ENCODE peak calls at places on chromosome 11, in four cellular contexts. D is left ventricle myocardium inferior, Z is lower lobe of right lung, J is cardiac muscle cell. G is an unnamed sample.

GRCh38 chr11:61026121-61027031 is 54.9 kb downstream of the CD6 start:
- DNase-seq in D (no peak), Z (no peak), J (no peak), G (no peak)

GRCh38 chr11:14424096-14424495 is 65.1 kb upstream of the RRAS2 start:
- DNase-seq in D (no peak), Z (no peak), J (no peak), G (no peak)

GRCh38 chr11:110734790-110735189 is 22.6 kb upstream of the ARHGAP20 start:
- DNase-seq in D (no peak), Z (no peak), J (no peak), G (no peak)

GRCh38 chr11:111967651-111968050 is 30.5 kb downstream of the DIXDC1 start:
- DNase-seq in D (no peak), Z (no peak), J (no peak), G (no peak)

GRCh38 chr11:88151866-88152265 is 23.4 kb downstream of the RAB38 start:
- DNase-seq in D (no peak), Z (no peak), J (no peak), G (no peak)

GRCh38 chr11:95647805-95648379 is 141.7 kb downstream of the FAM76B start:
- DNase-seq in D (no peak), Z (no peak), J (no peak), G (no peak)

GRCh38 chr11:57217053-57217452 is 20.0 kb downstream of the APLNR start:
- DNase-seq in D (peak; percentile 64), Z (no peak), J (no peak), G (no peak)

GRCh38 chr11:26665946-26666345 is 55.9 kb downstream of the SLC5A12 start:
- DNase-seq in D (no peak), Z (no peak), J (no peak), G (no peak)

GRCh38 chr11:120525285-120526085 is 13.9 kb downstream of the GRIK4 start:
- DNase-seq in D (no peak), Z (peak; percentile 22), J (no peak), G (peak; percentile 34)

GRCh38 chr11:61119055-61119454 is 16.8 kb downstream of the CD5 start:
- DNase-seq in D (no peak), Z (no peak), J (no peak), G (no peak)

GRCh38 chr11:90134420-90135003 is at the start of gene NAALAD2:
- DNase-seq in D (peak; percentile 53), Z (peak; percentile 46), J (peak; percentile 83), G (peak; percentile 73)

GRCh38 chr11:1120532-1121342 is 37.0 kb upstream of the MUC5AC start:
- DNase-seq in D (no peak), Z (no peak), J (no peak), G (peak; percentile 57)

GRCh38 chr11:64056213-64056785 is 20.6 kb downstream of the FLRT1 start:
- DNase-seq in D (no peak), Z (no peak), J (no peak), G (no peak)

GRCh38 chr11:111589114-111589513 is 13.1 kb upstream of the SIK2 start:
- DNase-seq in D (no peak), Z (no peak), J (no peak), G (no peak)

GRCh38 chr11:125517116-125517804 is 21.2 kb upstream of the FEZ1 start:
- DNase-seq in D (no peak), Z (no peak), J (peak; percentile 25), G (no peak)

GRCh38 chr11:88174627-88175003 is 628 bp downstream of the RAB38 start:
- DNase-seq in D (peak; percentile 45), Z (peak; percentile 83), J (no peak), G (peak; percentile 91)

GRCh38 chr11:5115339-5115738 is 22.8 kb downstream of the OR52A5 start:
- DNase-seq in D (no peak), Z (no peak), J (no peak), G (no peak)

GRCh38 chr11:102430158-102430836 is 22.3 kb downstream of the TMEM123 start:
- DNase-seq in D (no peak), Z (no peak), J (no peak), G (no peak)

GRCh38 chr11:79043726-79044125 is 397.1 kb downstream of the TENM4 start:
- DNase-seq in D (no peak), Z (no peak), J (no peak), G (no peak)

GRCh38 chr11:57530215-57530595 is 349 bp downstream of the TIMM10 start:
- DNase-seq in D (no peak), Z (peak; percentile 51), J (no peak), G (no peak)

GRCh38 chr11:125170406-125171031 is 6.0 kb downstream of the PKNOX2 start:
- DNase-seq in D (peak; percentile 80), Z (no peak), J (peak; percentile 58), G (no peak)

GRCh38 chr11:69074786-69075185 is 26.1 kb downstream of the TPCN2 start:
- DNase-seq in D (no peak), Z (no peak), J (no peak), G (no peak)

GRCh38 chr11:45662665-45663485 is 2.5 kb downstream of the CHST1 start:
- DNase-seq in D (no peak), Z (no peak), J (no peak), G (no peak)

GRCh38 chr11:92048415-92048814 is 176.2 kb upstream of the FAT3 start:
- DNase-seq in D (no peak), Z (no peak), J (peak; percentile 31), G (no peak)

GRCh38 chr11:128528294-128528693 is 59.1 kb downstream of the ETS1 start:
- DNase-seq in D (no peak), Z (no peak), J (no peak), G (no peak)

GRCh38 chr11:127965947-127966668 is 621.2 kb downstream of the ETS1 start:
- DNase-seq in D (no peak), Z (no peak), J (no peak), G (no peak)

GRCh38 chr11:58845342-58845741 is 838 bp upstream of the GLYATL2 start:
- DNase-seq in D (no peak), Z (no peak), J (no peak), G (no peak)

GRCh38 chr11:10459029-10459970 is 4.2 kb downstream of the AMPD3 start:
- DNase-seq in D (no peak), Z (no peak), J (peak; percentile 71), G (peak; percentile 61)

DNA sequence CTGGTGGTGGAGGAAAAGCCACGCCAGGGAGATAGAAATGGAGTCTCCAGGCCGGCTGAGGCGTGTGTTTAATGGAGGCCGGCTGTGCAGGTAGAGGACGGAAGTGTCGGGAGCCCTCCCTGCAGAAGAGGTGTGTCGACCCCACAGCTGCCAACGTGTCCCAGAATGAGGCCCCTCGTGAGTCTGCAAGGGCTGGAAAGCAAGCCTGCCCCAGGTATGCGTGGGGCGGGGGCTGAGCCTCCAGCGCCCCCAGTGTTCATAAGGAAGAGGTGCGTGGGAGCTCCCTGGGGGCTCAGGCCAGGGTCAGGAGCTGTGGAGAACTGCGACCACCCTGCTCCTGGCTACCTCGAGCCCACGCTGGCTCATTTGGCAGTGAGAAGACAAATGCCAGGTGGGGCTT is 38.0 kb upstream of the JAM3 start:
- DNase-seq in D (no peak), Z (no peak), J (peak; percentile 35), G (no peak)
- TF ChIP-seq CTCF in D (peak; percentile 23), Z (no peak), J (peak; percentile 21), G (no peak)

GRCh38 chr11:86952933-86953637 is 2.1 kb downstream of the FZD4 start:
- DNase-seq in D (no peak), Z (no peak), J (no peak), G (no peak)

GRCh38 chr11:86952221-86952875 is 2.8 kb downstream of the FZD4 start:
- DNase-seq in D (no peak), Z (no peak), J (no peak), G (no peak)

GRCh38 chr11:86955674-86956522 is 703 bp upstream of the FZD4 start:
- DNase-seq in D (peak; percentile 90), Z (peak; percentile 86), J (peak; percentile 94), G (peak; percentile 80)

GRCh38 chr11:86955111-86955673 is at the start of gene FZD4:
- DNase-seq in D (peak; percentile 94), Z (peak; percentile 93), J (peak; percentile 96), G (peak; percentile 91)

DNA sequence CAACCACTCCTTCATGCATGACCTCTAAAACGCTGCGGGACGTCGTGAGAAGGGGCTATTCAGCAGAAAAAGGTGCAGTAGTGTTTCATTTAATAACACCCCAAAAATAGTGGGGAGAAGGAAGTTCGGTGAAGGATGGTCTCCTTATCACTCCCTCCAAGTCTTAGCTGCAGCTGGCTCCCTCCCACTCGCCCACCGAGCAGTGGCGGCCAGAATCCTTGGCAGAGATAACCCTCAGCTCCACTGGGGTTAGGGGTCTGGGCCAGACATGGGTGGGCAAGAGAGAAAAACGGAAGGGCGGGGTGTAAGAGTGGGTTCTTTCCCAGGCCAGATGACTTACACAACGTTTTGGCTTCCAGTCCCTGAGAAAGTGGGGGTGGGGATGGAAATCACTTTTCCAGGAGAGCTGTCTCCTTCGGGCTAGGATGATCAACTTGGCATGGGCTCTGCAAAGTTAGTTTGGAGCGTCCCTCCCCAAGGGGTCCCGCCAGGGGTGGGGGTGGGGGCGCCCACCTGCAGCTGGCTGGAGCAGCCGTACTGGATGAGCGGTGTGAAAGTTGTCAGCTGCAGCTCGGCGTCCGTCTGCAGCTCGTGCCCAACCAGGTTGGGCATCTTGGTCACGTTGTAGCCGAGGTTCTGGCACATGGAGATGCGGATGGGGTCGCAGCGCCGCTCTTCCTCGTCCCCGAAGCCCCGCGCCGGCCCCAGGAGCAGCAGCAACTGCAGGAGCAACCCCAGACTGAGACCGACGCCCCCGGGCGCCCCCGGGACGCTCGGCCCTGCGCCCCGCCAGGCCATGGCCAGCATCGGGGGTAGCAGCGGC is 696 bp downstream of the FZD4 start:
- DNase-seq in D (no peak), Z (peak; percentile 52), J (peak; percentile 52), G (peak; percentile 45)
- H3K4me3 ChIP-seq in D (peak overlapping the region; percentile 100), Z (peak overlapping the region; percentile 78), J (peak overlapping the region; percentile 99), G (peak overlapping the region; percentile 84)

DNA sequence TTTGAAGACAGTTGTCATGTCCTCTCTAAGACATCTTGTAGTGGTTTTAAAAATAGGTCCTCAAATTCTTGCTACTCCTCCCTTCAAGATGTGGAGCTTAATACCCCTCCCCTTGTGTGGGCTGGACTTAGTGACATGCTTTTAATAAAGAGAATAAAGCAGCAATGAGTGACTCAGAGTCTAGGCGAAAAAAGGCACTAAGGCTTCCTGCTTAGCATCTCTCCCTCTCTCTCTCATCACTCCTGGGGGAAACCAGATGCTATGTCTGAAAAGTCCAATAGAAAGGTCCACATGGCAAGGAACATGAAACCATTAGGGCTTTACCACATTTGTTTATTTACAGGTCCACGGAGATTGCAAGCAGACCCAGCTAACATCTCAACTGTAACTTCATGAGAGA is 11.7 kb downstream of the SERGEF start:
- DNase-seq in D (no peak), Z (no peak), J (no peak), G (no peak)
- H3K27ac ChIP-seq in D (no peak overlapping the region), Z (no peak overlapping the region), J (no peak overlapping the region), G (no peak overlapping the region)

DNA sequence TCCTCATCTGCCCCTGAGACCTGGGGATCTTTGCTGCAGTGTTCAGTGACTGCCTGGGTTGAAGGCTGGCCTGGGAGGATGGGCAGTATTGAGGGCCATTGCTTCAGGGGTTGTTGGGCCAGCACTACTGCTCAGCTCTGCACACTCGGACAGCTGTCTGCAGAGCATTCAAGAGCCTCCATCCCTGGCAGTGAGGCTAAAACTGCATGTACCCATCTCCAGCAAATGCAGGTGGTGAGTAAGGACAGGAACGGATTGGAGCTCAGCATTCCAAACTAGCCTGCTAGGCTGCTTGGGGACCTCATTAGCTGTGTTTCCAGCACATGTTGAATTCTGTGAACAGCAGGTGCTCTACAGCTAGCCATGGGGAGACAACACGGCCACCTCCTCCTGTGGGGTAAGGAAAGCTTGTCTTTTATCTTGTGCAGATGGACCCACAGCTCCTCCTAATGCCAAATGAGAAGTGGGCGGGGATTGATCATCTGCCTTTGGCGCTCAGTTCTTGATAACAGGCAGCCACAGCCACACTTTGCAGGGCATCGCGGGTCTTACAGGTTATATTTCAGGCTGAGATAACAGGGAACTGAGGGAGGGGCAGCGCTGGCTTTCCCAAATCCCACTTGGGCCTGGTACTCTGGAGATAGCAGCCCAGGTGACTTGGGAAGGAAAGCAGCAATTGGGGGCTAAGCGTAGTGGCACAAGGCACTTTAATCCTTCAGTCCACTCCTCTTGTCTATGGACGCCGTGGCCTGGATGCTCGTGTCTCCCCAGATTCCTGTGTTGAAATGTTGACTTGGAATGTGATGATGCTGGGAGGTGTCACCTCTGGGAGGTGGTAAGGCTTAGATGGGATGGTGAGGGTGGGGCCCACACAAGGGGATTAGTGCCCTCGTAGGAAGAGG is 254.5 kb upstream of the B3GAT1 start:
- DNase-seq in D (no peak), Z (no peak), J (no peak), G (no peak)
- TF ChIP-seq CTCF in D (no peak), Z (no peak), J (no peak), G (no peak)